ENCODE peak calls at places on chromosomes 12 and 14, in five cellular contexts. One of them, this sample, is unnamed.

GRCh38 chr14:76872796-76873432 is 46.7 kb downstream of the LRRC74A start:
- DNase-seq in ovary: peak
- DNase-seq in lower leg skin: peak
- DNase-seq in HepG2: peak
- DNase-seq in NB4: peak
- DNase-seq in this sample: peak

GRCh38 chr12:104490850-104491249 is 34.1 kb downstream of the CHST11 start:
- DNase-seq in ovary: no peak
- DNase-seq in lower leg skin: no peak
- DNase-seq in HepG2: no peak
- DNase-seq in NB4: no peak
- DNase-seq in this sample: no peak

GRCh38 chr12:131375972-131376345 is 334.9 kb upstream of the SFSWAP start:
- DNase-seq in ovary: no peak
- DNase-seq in lower leg skin: peak
- DNase-seq in HepG2: no peak
- DNase-seq in NB4: no peak
- DNase-seq in this sample: no peak

GRCh38 chr12:51777457-51777856 is 71.1 kb downstream of the FIGNL2 start:
- DNase-seq in ovary: no peak
- DNase-seq in lower leg skin: no peak
- DNase-seq in HepG2: peak
- DNase-seq in NB4: no peak
- DNase-seq in this sample: no peak

GRCh38 chr12:105561981-105562726 is 231.7 kb downstream of the C12orf75 start:
- DNase-seq in ovary: peak
- DNase-seq in lower leg skin: peak
- DNase-seq in HepG2: no peak
- DNase-seq in NB4: no peak
- DNase-seq in this sample: no peak

GRCh38 chr14:76546426-76547221 is 170.7 kb downstream of the ESRRB start:
- DNase-seq in ovary: no peak
- DNase-seq in lower leg skin: no peak
- DNase-seq in HepG2: peak
- DNase-seq in NB4: peak
- DNase-seq in this sample: peak

GRCh38 chr12:79250186-79250585 is 385.6 kb downstream of the SYT1 start:
- DNase-seq in ovary: no peak
- DNase-seq in lower leg skin: no peak
- DNase-seq in HepG2: no peak
- DNase-seq in NB4: no peak
- DNase-seq in this sample: no peak

GRCh38 chr14:101934751-101935150 is 29.6 kb upstream of the DYNC1H1 start:
- DNase-seq in ovary: no peak
- DNase-seq in lower leg skin: no peak
- DNase-seq in HepG2: no peak
- DNase-seq in NB4: no peak
- DNase-seq in this sample: no peak

GRCh38 chr12:9668141-9669018 is 1.1 kb upstream of the CLEC2D start:
- DNase-seq in ovary: no peak
- DNase-seq in lower leg skin: no peak
- DNase-seq in HepG2: no peak
- DNase-seq in NB4: no peak
- DNase-seq in this sample: peak

GRCh38 chr12:74129702-74130101 is 407.9 kb upstream of the ATXN7L3B start:
- DNase-seq in ovary: no peak
- DNase-seq in lower leg skin: no peak
- DNase-seq in HepG2: no peak
- DNase-seq in NB4: no peak
- DNase-seq in this sample: no peak

GRCh38 chr14:69354383-69355154 is 43.5 kb downstream of the ERH start:
- DNase-seq in ovary: no peak
- DNase-seq in lower leg skin: peak
- DNase-seq in HepG2: peak
- DNase-seq in NB4: no peak
- DNase-seq in this sample: no peak

GRCh38 chr12:41466762-41467270 is 278.7 kb downstream of the PDZRN4 start:
- DNase-seq in ovary: no peak
- DNase-seq in lower leg skin: no peak
- DNase-seq in HepG2: no peak
- DNase-seq in NB4: no peak
- DNase-seq in this sample: no peak

GRCh38 chr12:119178544-119179334 is at the start of gene HSPB8:
- DNase-seq in ovary: peak
- DNase-seq in lower leg skin: peak
- DNase-seq in HepG2: peak
- DNase-seq in NB4: no peak
- DNase-seq in this sample: no peak

GRCh38 chr12:5733136-5733755 is 211.8 kb downstream of the ANO2 start:
- DNase-seq in ovary: no peak
- DNase-seq in lower leg skin: no peak
- DNase-seq in HepG2: no peak
- DNase-seq in NB4: no peak
- DNase-seq in this sample: no peak

GRCh38 chr14:30753452-30753851 is 120.9 kb upstream of the COCH start:
- DNase-seq in ovary: no peak
- DNase-seq in lower leg skin: no peak
- DNase-seq in HepG2: no peak
- DNase-seq in NB4: no peak
- DNase-seq in this sample: no peak

GRCh38 chr14:86279405-86279804 is 749.5 kb downstream of the FLRT2 start:
- DNase-seq in ovary: no peak
- DNase-seq in lower leg skin: no peak
- DNase-seq in HepG2: no peak
- DNase-seq in NB4: no peak
- DNase-seq in this sample: no peak

GRCh38 chr12:80937391-80938238 is at the start of gene LIN7A:
- DNase-seq in ovary: peak
- DNase-seq in lower leg skin: peak
- DNase-seq in HepG2: peak
- DNase-seq in NB4: peak
- DNase-seq in this sample: no peak

GRCh38 chr12:94271351-94271750 is 123.0 kb downstream of the PLXNC1 start:
- DNase-seq in ovary: no peak
- DNase-seq in lower leg skin: no peak
- DNase-seq in HepG2: no peak
- DNase-seq in NB4: no peak
- DNase-seq in this sample: no peak

GRCh38 chr14:71062581-71063303 is 155.5 kb downstream of the PCNX1 start:
- DNase-seq in ovary: no peak
- DNase-seq in lower leg skin: no peak
- DNase-seq in HepG2: no peak
- DNase-seq in NB4: no peak
- DNase-seq in this sample: no peak

GRCh38 chr14:53515264-53515663 is 362.1 kb upstream of the DDHD1 start:
- DNase-seq in ovary: no peak
- DNase-seq in lower leg skin: no peak
- DNase-seq in HepG2: no peak
- DNase-seq in NB4: no peak
- DNase-seq in this sample: no peak
- TF ChIP-seq POLR2A in ovary: no peak
- TF ChIP-seq POLR2A in lower leg skin: no peak
- TF ChIP-seq POLR2A in HepG2: no peak
- TF ChIP-seq POLR2A in NB4: no peak
- TF ChIP-seq POLR2A in this sample: no peak

DNA sequence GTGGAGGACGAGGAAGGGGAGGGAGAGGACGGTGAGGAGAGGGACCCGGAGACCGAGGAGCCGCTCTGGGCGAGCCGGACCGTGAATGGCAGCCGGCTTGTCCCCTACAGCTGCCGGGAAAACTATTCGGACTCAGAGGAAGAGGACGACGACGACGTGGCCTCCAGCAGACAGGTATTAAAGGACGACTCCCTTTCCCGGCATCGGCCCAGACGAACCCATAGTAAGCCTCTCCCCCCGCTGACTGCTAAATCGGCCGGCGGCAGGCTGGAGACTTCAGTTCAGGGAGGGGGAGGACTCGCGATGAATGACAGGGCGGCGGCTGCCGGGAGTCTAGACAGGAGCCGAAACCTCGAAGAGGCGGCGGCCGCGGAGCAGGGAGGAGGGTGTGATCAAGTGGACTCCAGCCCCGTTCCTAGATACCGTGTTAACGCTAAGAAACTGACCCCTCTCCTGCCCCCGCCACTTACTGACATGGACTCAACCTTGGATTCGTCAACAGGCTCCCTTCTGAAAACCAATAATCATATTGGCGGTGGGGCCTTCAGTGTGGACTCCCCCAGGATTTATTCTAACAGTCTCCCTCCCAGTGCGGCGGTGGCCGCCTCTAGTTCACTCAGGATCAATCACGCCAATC is 980 bp downstream of the LEMD3 start:
- DNase-seq in ovary: peak
- DNase-seq in lower leg skin: peak
- DNase-seq in HepG2: peak
- DNase-seq in NB4: peak
- DNase-seq in this sample: peak
- TF ChIP-seq POLR2A in ovary: no peak
- TF ChIP-seq POLR2A in lower leg skin: no peak
- TF ChIP-seq POLR2A in HepG2: peak
- TF ChIP-seq POLR2A in NB4: no peak
- TF ChIP-seq POLR2A in this sample: peak

GRCh38 chr12:108732489-108732888 is 1.2 kb upstream of the CORO1C start:
- DNase-seq in ovary: no peak
- DNase-seq in lower leg skin: no peak
- DNase-seq in HepG2: no peak
- DNase-seq in NB4: no peak
- DNase-seq in this sample: no peak

GRCh38 chr12:108730337-108731104 is 797 bp downstream of the CORO1C start:
- DNase-seq in ovary: peak
- DNase-seq in lower leg skin: peak
- DNase-seq in HepG2: peak
- DNase-seq in NB4: peak
- DNase-seq in this sample: peak

GRCh38 chr12:108731105-108731865 is at the start of gene CORO1C:
- DNase-seq in ovary: peak
- DNase-seq in lower leg skin: peak
- DNase-seq in HepG2: peak
- DNase-seq in NB4: peak
- DNase-seq in this sample: peak

GRCh38 chr12:108733132-108733531 is 1.8 kb upstream of the CORO1C start:
- DNase-seq in ovary: no peak
- DNase-seq in lower leg skin: no peak
- DNase-seq in HepG2: no peak
- DNase-seq in NB4: no peak
- DNase-seq in this sample: no peak

DNA sequence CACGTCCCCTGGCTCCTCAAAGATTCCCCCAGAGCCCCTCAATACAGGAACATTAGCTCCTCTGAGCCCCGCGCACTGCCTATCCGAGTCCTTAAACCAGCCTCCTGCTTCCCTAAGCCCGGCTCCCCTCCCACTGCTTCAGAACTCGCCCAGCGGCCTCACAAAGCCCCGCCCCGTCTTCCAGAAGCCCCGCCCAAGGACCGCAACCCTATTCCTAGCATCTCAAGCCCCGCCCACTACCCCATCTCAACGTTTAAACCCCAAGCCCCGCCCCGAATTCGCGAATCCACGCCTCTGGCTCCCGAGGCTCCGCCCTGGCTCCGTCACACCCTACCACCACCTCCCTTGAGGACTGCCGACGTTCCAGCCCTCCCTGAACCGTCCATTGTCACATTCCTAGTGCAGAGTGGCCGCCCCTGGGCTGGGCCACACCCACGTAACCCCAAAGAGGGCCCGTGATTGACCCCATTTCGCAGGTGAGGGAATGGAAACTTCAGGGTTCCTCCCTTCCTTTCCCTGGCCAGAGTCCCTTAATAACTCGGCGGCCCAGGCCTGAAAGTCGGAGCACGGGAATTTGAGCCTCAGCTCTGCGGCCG is 646 bp upstream of the CORO1C start:
- DNase-seq in ovary: peak
- DNase-seq in lower leg skin: peak
- DNase-seq in HepG2: peak
- DNase-seq in NB4: peak
- DNase-seq in this sample: peak
- TF ChIP-seq POLR2A in ovary: peak
- TF ChIP-seq POLR2A in lower leg skin: peak
- TF ChIP-seq POLR2A in HepG2: peak
- TF ChIP-seq POLR2A in NB4: no peak
- TF ChIP-seq POLR2A in this sample: peak

DNA sequence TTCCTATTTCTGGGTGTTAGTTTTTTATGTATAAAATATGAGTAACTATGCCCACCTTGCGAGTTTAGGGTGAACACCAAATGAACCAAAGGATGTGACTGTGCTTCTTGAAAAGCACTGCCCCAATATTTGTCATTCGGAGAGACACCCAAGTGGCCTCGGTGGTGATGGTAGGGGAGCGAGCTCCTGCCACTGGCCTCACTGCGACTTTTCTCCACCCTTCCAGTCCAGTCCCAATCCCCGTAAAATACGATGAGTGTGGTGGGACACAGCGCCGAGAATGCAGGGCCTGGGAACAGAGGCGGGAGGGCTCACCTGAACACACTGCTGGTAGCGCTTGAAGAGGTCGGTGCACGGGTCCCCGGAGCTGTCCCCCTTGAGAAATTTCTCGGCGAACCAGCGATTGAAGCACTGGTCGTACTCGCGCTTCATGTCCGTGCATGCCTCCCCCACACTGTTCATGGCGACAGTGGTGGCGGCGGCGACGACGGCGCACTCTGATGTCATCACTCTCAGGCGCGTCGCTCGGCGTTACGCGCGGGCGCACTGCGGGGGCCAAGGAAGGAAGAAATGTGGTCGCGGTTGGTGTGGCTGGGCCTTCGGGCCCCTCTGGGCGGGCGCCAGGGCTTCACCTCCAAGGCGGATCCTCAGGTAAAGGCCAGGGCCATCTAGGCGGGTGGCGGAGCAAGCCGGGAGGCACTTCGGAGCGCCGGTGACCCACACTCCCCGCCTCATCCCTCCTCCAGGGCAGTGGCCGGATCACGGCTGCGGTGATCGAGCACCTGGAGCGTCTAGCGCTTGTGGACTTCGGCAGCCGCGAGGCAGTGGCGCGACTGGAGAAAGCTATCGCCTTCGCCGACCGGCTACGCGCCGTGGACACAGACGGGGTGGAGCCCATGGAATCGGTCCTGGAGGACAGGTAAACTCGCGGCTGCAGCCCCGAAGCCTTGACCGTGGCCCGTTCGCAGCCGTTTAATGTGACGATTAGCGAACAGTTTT is at the start of the genes GATC and TRIAP1:
- DNase-seq in ovary: peak
- DNase-seq in lower leg skin: peak
- DNase-seq in HepG2: peak
- DNase-seq in NB4: peak
- DNase-seq in this sample: peak
- TF ChIP-seq POLR2A in ovary: peak
- TF ChIP-seq POLR2A in lower leg skin: no peak
- TF ChIP-seq POLR2A in HepG2: peak
- TF ChIP-seq POLR2A in NB4: peak
- TF ChIP-seq POLR2A in this sample: peak